ENCODE peak calls at places on chromosomes 3 and 15, in five cellular contexts. F, S, T, V and E are unnamed samples.

GRCh38 chr15:65653341-65653740 is 31.6 kb downstream of the SLC24A1 start:
- DNase-seq in T (no peak), S (no peak), F (peak; percentile 33), V (no peak), E (no peak)

GRCh38 chr3:48672522-48672921 is 9.8 kb upstream of the CELSR3 start:
- DNase-seq in S (no peak), T (no peak), F (no peak), V (no peak), E (no peak)

GRCh38 chr3:184167786-184168185 is 6.9 kb upstream of the AP2M1 start:
- DNase-seq in F (no peak), S (no peak), V (no peak), T (no peak), E (no peak)

GRCh38 chr15:81069356-81069755 is 64.7 kb upstream of the CFAP161 start:
- DNase-seq in T (no peak), S (no peak), F (no peak), V (no peak), E (no peak)

GRCh38 chr3:196966526-196967401 is 1.9 kb downstream of the PIGZ start:
- DNase-seq in T (no peak), V (no peak), S (no peak), F (no peak), E (no peak)

GRCh38 chr3:62084558-62084957 is 288.8 kb downstream of the FEZF2 start:
- DNase-seq in V (no peak), T (no peak), S (peak; percentile 42), F (no peak), E (no peak)

GRCh38 chr3:12935861-12936830 is 94.8 kb upstream of the RPL32 start:
- DNase-seq in S (no peak), T (no peak), F (no peak), V (no peak), E (no peak)

GRCh38 chr3:58111513-58112184 is 99.1 kb downstream of the DNASE1L3 start:
- DNase-seq in S (no peak), V (no peak), T (no peak), F (no peak), E (no peak)

GRCh38 chr3:104460477-104461406 is 906.0 kb upstream of the ALCAM start:
- DNase-seq in T (no peak), V (no peak), F (peak; percentile 51), S (peak; percentile 48), E (peak; percentile 23)

GRCh38 chr3:181782306-181782924 is 70.7 kb downstream of the SOX2 start:
- DNase-seq in T (no peak), V (no peak), F (peak; percentile 23), S (peak; percentile 29), E (no peak)

GRCh38 chr15:42798802-42799201 is 61.9 kb upstream of the CDAN1 start:
- DNase-seq in V (no peak), T (no peak), S (no peak), F (no peak), E (no peak)

GRCh38 chr15:79170256-79170664 is 79.7 kb upstream of the RASGRF1 start:
- DNase-seq in S (peak; percentile 35), V (no peak), T (peak; percentile 40), F (peak; percentile 43), E (no peak)

GRCh38 chr15:52196891-52197290 is 5.7 kb upstream of the GNB5 start:
- DNase-seq in F (no peak), S (no peak), V (no peak), T (no peak), E (no peak)

GRCh38 chr15:76678766-76679165 is 226.4 kb downstream of the SCAPER start:
- DNase-seq in S (peak; percentile 19), V (no peak), T (no peak), F (peak; percentile 17), E (peak; percentile 5)

GRCh38 chr15:48590704-48591103 is 54.8 kb downstream of the FBN1 start:
- DNase-seq in T (no peak), F (peak; percentile 80), S (no peak), V (no peak), E (no peak)

GRCh38 chr3:82031576-82031975 is 270.1 kb upstream of the GBE1 start:
- DNase-seq in S (no peak), V (no peak), F (no peak), T (no peak), E (no peak)

GRCh38 chr3:125057186-125057850 is 1.5 kb upstream of the HEG1 start:
- DNase-seq in T (no peak), V (no peak), S (no peak), F (peak; percentile 60), E (peak; percentile 52)

GRCh38 chr3:72129384-72130094 is 344.6 kb upstream of the PROK2 start:
- DNase-seq in S (no peak), F (peak; percentile 64), T (no peak), V (no peak), E (no peak)

GRCh38 chr3:175150812-175151411 is 291.8 kb downstream of the NAALADL2 start:
- DNase-seq in T (no peak), V (no peak), S (peak; percentile 31), F (no peak), E (no peak)

GRCh38 chr15:70643783-70644125 is 119.6 kb downstream of the UACA start:
- DNase-seq in V (no peak), T (no peak), F (peak; percentile 35), S (no peak), E (no peak)

GRCh38 chr3:196179380-196180308 is 31.6 kb downstream of the ZDHHC19 start:
- DNase-seq in F (peak; percentile 49), T (no peak), V (no peak), S (no peak), E (no peak)

GRCh38 chr3:58651268-58651667 is 15.3 kb downstream of the FAM3D start:
- DNase-seq in V (no peak), S (no peak), T (no peak), F (peak; percentile 42), E (no peak)

DNA sequence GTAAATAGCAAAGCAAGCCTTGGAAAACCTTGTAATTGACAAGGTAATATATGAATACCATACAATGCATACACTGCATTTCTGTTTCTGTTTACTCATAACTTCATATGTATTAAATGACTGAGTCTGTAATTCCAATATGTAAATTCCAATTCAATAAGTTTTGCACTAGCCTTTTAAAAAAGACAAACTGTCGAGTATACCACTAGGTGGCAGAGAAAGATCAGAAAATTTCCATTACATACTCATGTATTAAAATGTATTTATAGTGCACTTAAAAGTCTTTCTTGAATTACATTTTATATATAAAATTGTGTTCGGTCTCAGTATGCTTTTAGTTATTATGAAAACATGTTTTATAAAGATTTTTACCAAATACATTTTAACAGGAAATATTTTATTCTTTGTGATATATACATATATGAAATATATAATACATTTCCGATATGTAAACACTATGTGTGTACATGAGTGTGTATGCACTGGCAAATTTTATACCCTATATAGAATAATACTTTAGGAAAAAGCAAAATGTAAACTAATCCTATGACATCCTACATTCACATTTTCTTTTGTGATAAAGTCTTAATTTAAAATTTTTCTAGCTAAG is 216.8 kb downstream of the VGLL3 start:
- DNase-seq in T (no peak), F (peak; percentile 63), V (no peak), S (no peak), E (no peak)
- TF ChIP-seq CTCF in T (peak; percentile 38), F (peak; percentile 30), V (peak; percentile 47), S (peak; percentile 25), E (peak; percentile 42)

DNA sequence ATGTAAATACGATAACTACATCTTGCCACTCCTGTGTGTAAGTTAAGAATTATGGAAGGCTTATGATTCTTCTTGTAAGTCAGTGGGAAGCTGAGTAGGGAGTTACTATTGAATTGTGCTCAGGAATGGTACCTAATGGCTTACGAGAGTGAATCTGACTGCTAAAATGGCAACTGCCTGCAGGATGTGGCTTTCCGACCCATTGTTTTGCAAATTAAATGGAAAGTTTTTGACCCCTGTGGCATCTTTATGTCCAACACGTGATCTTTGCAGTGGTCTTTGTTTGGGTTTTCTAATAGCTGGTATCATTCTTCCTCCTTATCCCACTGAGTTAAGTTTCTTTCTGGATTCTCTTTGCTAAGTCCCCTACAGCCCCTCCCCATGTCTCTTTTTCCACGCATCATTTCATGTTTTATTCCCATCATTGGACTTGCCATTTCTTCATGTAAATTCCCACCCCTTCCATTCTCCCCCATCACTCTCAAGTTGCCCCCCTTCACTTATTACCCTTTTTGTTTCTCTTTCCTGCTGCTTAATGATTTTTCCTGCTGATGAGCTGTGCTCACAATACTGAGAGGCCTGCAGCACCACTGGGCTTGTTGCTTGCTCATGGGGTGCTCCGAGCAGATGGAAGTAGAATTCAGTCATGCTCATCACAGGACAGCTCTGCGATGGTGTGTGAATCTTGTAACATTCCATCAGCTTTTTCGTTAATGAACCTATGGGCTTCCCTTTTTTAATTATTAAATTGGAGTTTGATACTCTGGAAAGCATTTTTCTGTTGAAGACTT is 428.2 kb upstream of the IL12A start:
- DNase-seq in T (no peak), S (no peak), F (no peak), V (no peak), E (no peak)
- H3K4me3 ChIP-seq in T (no peak overlapping the region), S (no peak overlapping the region), F (no peak overlapping the region), V (no peak overlapping the region), E (no peak overlapping the region)

DNA sequence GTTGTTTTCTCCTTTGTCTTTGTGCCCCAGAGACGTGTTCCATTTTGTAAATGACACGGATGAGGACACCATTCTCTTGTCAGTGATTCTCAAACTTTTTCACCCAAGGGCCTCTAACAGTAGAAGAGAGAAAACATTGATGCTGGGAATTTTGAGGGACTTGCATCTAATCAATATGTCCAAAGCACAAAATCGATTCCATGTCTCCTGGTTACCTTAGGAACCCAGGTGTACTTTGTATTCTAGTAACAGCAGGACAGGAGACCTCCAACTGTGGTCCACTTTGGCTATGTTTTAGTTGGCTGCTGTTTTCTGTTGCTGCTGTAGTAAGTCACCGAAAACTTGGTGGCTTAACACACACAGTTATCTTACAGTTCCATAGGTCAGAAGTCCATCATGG is 24.5 kb upstream of the ZBTB38 start:
- DNase-seq in V (no peak), F (no peak), T (no peak), S (no peak), E (no peak)
- TF ChIP-seq CTCF in V (no peak), F (no peak), T (no peak), S (no peak), E (no peak)

GRCh38 chr3:132597660-132598059 is 590 bp downstream of the ACKR4 start:
- DNase-seq in T (no peak), S (no peak), V (no peak), F (no peak), E (no peak)
- H3K4me3 ChIP-seq in T (peak overlapping the region; percentile 1), S (no peak overlapping the region), V (no peak overlapping the region), F (no peak overlapping the region), E (peak overlapping the region; percentile 43)

GRCh38 chr15:29124581-29125381 is 144.8 kb downstream of the NSMCE3 start:
- DNase-seq in V (no peak), F (no peak), T (no peak), S (no peak), E (no peak)
- TF ChIP-seq CTCF in V (no peak), F (no peak), T (no peak), S (no peak), E (no peak)

DNA sequence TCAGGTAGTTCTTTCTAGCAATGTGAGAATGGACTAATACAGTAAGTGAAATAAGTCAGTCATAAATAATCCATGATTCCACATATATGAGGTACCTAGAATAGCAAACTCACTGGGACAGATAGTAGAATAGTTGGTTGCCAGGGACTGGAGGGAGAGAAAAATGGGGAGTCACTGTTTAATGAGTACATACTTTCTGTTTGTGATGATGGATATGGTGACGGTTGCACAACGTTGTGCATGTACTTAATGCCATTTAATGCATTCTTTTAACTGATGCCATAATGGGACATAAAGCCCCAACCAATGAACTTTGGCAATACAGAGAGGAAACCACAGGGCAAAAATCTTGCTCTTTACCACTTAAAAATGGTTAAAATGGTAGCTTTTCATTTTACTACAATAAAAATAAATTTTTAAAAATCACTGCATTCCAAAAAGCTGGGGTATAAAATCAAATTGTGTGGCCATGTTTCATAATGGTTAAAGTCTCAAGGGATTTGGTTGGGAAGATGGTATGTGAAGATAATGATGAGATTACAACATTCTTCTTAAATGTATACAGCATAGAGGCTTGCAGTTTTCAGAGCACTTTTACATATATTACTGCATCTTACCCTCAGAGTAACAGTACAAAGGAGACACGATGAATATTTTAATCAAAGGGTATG is 45.2 kb downstream of the ADAM10 start:
- DNase-seq in V (no peak), S (no peak), T (no peak), F (peak; percentile 31), E (no peak)
- H3K4me3 ChIP-seq in V (no peak overlapping the region), S (no peak overlapping the region), T (no peak overlapping the region), F (no peak overlapping the region), E (no peak overlapping the region)